ENCODE peak calls at places on chromosomes 7 and 10, in four cellular contexts. P, Z, S and R are unnamed samples.
A peak's percentile ranks its signal among the peaks of the same experiment; 100 is the strongest.

GRCh38 chr7:26348234-26348851 is 56.7 kb downstream of the SNX10 start:
- DNase-seq in S (no peak), Z (no peak), P (no peak), R (no peak)

GRCh38 chr10:84348431-84348830 is 20.0 kb downstream of the CCSER2 start:
- DNase-seq in S (no peak), Z (peak; percentile 91), P (peak; percentile 83), R (no peak)

GRCh38 chr10:110498087-110498981 is 627 bp downstream of the DUSP5 start:
- DNase-seq in S (peak; percentile 76), P (peak; percentile 48), Z (peak; percentile 78), R (peak; percentile 29)

GRCh38 chr7:8135417-8135816 is 126.5 kb downstream of the ICA1 start:
- DNase-seq in Z (no peak), S (no peak), P (no peak), R (no peak)

GRCh38 chr10:47350671-47351640 is 2.8 kb downstream of the RBP3 start:
- DNase-seq in Z (peak; percentile 44), S (no peak), P (no peak), R (no peak)

GRCh38 chr10:1625731-1626130 is 111.6 kb downstream of the ADARB2 start:
- DNase-seq in S (no peak), P (no peak), Z (no peak), R (no peak)

GRCh38 chr10:56622335-56622973 is 261.4 kb upstream of the ZWINT start:
- DNase-seq in S (no peak), Z (no peak), P (no peak), R (no peak)

GRCh38 chr10:54869022-54869421 is 68.0 kb upstream of the PCDH15 start:
- DNase-seq in S (no peak), P (no peak), Z (peak; percentile 19), R (no peak)

GRCh38 chr7:26346611-26347200 is 55.0 kb downstream of the SNX10 start:
- DNase-seq in P (peak; percentile 2), S (no peak), Z (peak; percentile 87), R (peak; percentile 94)

GRCh38 chr7:72099784-72100183 is 312.4 kb downstream of the CALN1 start:
- DNase-seq in Z (peak; percentile 83), S (no peak), P (no peak), R (no peak)

GRCh38 chr7:35697414-35698175 is 2.7 kb upstream of the HERPUD2 start:
- DNase-seq in S (no peak), P (peak; percentile 71), Z (no peak), R (peak; percentile 65)

GRCh38 chr10:27542812-27543211 is 38.7 kb downstream of the RAB18 start:
- DNase-seq in S (no peak), P (peak; percentile 68), Z (no peak), R (peak; percentile 6)

GRCh38 chr10:131844546-131845084 is 56.2 kb upstream of the PPP2R2D start:
- DNase-seq in Z (peak; percentile 82), P (no peak), S (no peak), R (no peak)

GRCh38 chr7:13628231-13629001 is 361.1 kb downstream of the ETV1 start:
- DNase-seq in P (peak; percentile 55), S (no peak), Z (no peak), R (peak; percentile 41)

GRCh38 chr7:154591544-154591943 is 411.4 kb downstream of the PAXIP1 start:
- DNase-seq in Z (no peak), S (peak; percentile 77), P (no peak), R (no peak)

GRCh38 chr7:129168219-129168991 is 20.0 kb upstream of the SMO start:
- DNase-seq in S (no peak), P (no peak), Z (peak; percentile 80), R (no peak)

GRCh38 chr10:97546441-97547340 is 25.9 kb upstream of the ANKRD2 start:
- DNase-seq in P (no peak), S (no peak), Z (no peak), R (no peak)

GRCh38 chr7:1124816-1125602 is 35.0 kb downstream of the ZFAND2A start:
- DNase-seq in P (no peak), S (no peak), Z (peak; percentile 88), R (no peak)

GRCh38 chr7:602341-603141 is 82.9 kb upstream of the PDGFA start:
- DNase-seq in Z (peak; percentile 64), S (no peak), P (no peak), R (no peak)

GRCh38 chr10:792083-792791 is 102.8 kb upstream of the DIP2C start:
- DNase-seq in P (no peak), Z (peak; percentile 48), S (peak; percentile 10), R (no peak)

GRCh38 chr10:97762816-97763215 is 9.0 kb downstream of the SFRP5 start:
- DNase-seq in P (no peak), Z (peak; percentile 90), S (no peak), R (no peak)

GRCh38 chr10:29392376-29393021 is 103.6 kb downstream of the LYZL1 start:
- DNase-seq in Z (peak; percentile 83), P (peak; percentile 31), S (peak; percentile 75), R (peak; percentile 19)

GRCh38 chr7:13032524-13032923 is 345.1 kb downstream of the ARL4A start:
- DNase-seq in S (no peak), P (no peak), Z (no peak), R (no peak)

GRCh38 chr10:129385600-129385999 is 81.4 kb upstream of the MGMT start:
- DNase-seq in P (no peak), S (no peak), Z (no peak), R (no peak)

GRCh38 chr10:129386415-129387257 is 80.4 kb upstream of the MGMT start:
- DNase-seq in Z (no peak), P (no peak), S (no peak), R (no peak)

GRCh38 chr10:129389194-129389593 is 77.8 kb upstream of the MGMT start:
- DNase-seq in S (no peak), Z (no peak), P (no peak), R (no peak)

GRCh38 chr10:129388435-129388834 is 78.6 kb upstream of the MGMT start:
- DNase-seq in S (no peak), P (no peak), Z (no peak), R (no peak)

GRCh38 chr10:129387258-129387525 is 79.8 kb upstream of the MGMT start:
- DNase-seq in S (no peak), P (no peak), Z (no peak), R (no peak)
- H3K4me2 ChIP-seq in S (no peak overlapping the region), P (no peak overlapping the region), Z (no peak overlapping the region), R (no peak overlapping the region)

DNA sequence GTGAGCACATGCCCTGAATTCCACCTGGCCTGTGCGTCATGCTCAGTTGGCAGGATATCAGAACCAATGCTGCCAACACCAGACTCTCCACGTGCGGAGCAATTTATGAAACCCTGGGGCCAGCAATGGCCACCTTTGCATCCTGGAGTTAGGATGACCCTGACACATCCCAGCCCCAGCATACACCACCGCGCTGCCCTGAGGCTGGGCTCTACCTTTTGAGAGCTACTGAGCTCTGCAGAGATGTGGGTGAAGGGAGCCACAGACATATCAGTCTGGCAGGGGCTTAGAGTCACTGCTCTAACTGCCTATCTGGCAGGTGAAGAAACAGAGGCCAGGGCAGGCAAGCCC is 41.9 kb downstream of the SYPL1 start:
- DNase-seq in Z (no peak), S (peak; percentile 29), P (no peak), R (peak; percentile 67)
- H3K4me1 ChIP-seq in Z (peaks cover 15% of the 10 kb centered on the region), S (peaks cover 29% of the 10 kb centered on the region), P (peaks cover 4% of the 10 kb centered on the region), R (peaks cover 66% of the 10 kb centered on the region)

GRCh38 chr7:50507898-50508470 is 57.2 kb downstream of the DDC start:
- DNase-seq in S (peak; percentile 86), P (no peak), Z (no peak), R (no peak)

GRCh38 chr7:50509459-50509858 is 55.7 kb downstream of the DDC start:
- DNase-seq in P (no peak), Z (no peak), S (no peak), R (no peak)

GRCh38 chr7:50512384-50512783 is 52.8 kb downstream of the DDC start:
- DNase-seq in P (no peak), Z (no peak), S (no peak), R (no peak)

GRCh38 chr7:50508471-50508943 is 56.7 kb downstream of the DDC start:
- DNase-seq in Z (no peak), P (no peak), S (peak; percentile 72), R (no peak)

GRCh38 chr7:50513166-50513871 is 51.9 kb downstream of the DDC start:
- DNase-seq in S (no peak), P (no peak), Z (no peak), R (no peak)
- H3K4me2 ChIP-seq in S (no peak overlapping the region), P (no peak overlapping the region), Z (no peak overlapping the region), R (no peak overlapping the region)

GRCh38 chr10:32346551-32347362 is at the start of gene EPC1:
- DNase-seq in Z (peak; percentile 99), S (peak; percentile 97), P (peak; percentile 86), R (peak; percentile 85)
- H3K4me1 ChIP-seq in Z (peaks cover 18% of the 10 kb centered on the region), S (peaks cover 9% of the 10 kb centered on the region), P (no peaks in the 10 kb centered on the region), R (peaks cover 17% of the 10 kb centered on the region)

DNA sequence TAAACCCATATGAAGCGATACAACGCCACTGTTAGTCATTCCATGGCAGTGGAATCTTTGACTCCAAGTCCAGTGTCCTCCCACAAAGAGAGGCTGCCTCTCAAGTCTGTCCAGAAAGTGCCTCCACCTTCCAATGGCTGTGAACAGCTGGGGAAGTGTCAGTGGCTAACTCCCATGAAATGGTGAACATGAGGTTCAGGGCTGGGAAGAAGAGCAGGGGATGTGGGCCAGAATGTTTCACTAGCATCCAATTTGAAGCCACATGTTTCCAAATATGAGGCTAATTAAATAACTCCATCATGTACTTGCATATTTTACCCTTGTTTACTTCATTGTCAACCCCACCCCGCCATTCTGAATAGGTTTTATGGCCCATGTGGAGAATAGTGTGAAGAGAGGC is 53.1 kb upstream of the CHST15 start:
- DNase-seq in P (no peak), Z (no peak), S (no peak), R (no peak)
- H3K4me2 ChIP-seq in P (no peak overlapping the region), Z (no peak overlapping the region), S (no peak overlapping the region), R (no peak overlapping the region)

GRCh38 chr10:69860290-69860689 is 58.6 kb downstream of the COL13A1 start:
- DNase-seq in Z (no peak), S (no peak), P (no peak), R (no peak)

GRCh38 chr10:69856601-69857166 is 55.0 kb downstream of the COL13A1 start:
- DNase-seq in S (no peak), Z (no peak), P (no peak), R (no peak)

GRCh38 chr10:69861251-69862240 is 59.8 kb downstream of the COL13A1 start:
- DNase-seq in Z (no peak), S (no peak), P (peak; percentile 73), R (peak; percentile 92)

GRCh38 chr10:69855346-69856163 is 53.8 kb downstream of the COL13A1 start:
- DNase-seq in Z (no peak), S (no peak), P (no peak), R (no peak)

DNA sequence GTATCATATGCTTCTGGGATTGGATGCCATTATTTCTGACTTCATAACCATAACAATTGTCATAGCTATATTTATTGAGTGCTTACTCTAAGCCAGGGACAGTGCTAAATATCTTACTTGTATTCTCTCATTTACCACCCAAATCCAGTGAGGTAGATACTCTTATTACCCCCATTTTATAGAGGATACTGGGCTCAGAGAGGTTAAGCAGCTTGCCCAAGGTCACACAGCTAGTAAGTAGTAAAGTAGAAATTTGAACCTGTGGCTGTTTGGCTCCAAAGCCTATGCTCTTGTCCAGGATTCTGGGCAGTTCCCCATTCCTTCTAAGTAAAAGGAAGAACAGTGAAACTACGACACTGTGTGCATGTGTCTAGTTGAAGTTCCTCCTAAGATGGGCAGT is 56.5 kb downstream of the COL13A1 start:
- DNase-seq in Z (no peak), S (no peak), P (no peak), R (no peak)
- H3K4me1 ChIP-seq in Z (peaks cover 13% of the 10 kb centered on the region), S (peaks cover 20% of the 10 kb centered on the region), P (peaks cover 6% of the 10 kb centered on the region), R (peaks cover 22% of the 10 kb centered on the region)

GRCh38 chr7:100432053-100432452 is 2.4 kb downstream of the MEPCE start:
- DNase-seq in Z (no peak), S (no peak), P (no peak), R (no peak)
- H3K4me2 ChIP-seq in Z (peak overlapping the region; percentile 19), S (peak overlapping the region; percentile 97), P (no peak overlapping the region), R (peak overlapping the region; percentile 79)